ENCODE peak calls at places on chromosomes 12 and 14, in six cellular contexts. K is MCF 10A, B is foreskin fibroblast, W is fibroblast of pulmonary artery, N is bronchial epithelial cell, G is NCI-H187 treated with DMSO at 0.1 percent for 48 hours. T is an unnamed sample.

GRCh38 chr12:125220404-125221273 is 155.4 kb downstream of the AACS start:
- DNase-seq in K (peak), B (no peak), G (no peak), W (peak), N (peak), T (no peak)

GRCh38 chr14:77582511-77582910 is 33.9 kb downstream of the SPTLC2 start:
- DNase-seq in W (no peak), N (no peak), K (no peak), G (no peak), B (peak), T (no peak)

GRCh38 chr12:100857971-100858370 is 63.4 kb downstream of the ANO4 start:
- DNase-seq in W (peak), G (no peak), B (peak), N (peak), K (no peak), T (no peak)

GRCh38 chr12:94567784-94568183 is 82.6 kb downstream of the TMCC3 start:
- DNase-seq in B (no peak), W (no peak), K (no peak), G (no peak), N (no peak), T (no peak)

GRCh38 chr14:68857671-68858070 is 64.8 kb upstream of the ZFP36L1 start:
- DNase-seq in N (no peak), K (no peak), W (no peak), G (no peak), B (no peak), T (no peak)

GRCh38 chr14:34436118-34436905 is 25.7 kb downstream of the SPTSSA start:
- DNase-seq in B (peak), G (no peak), N (peak), W (peak), K (peak), T (no peak)

GRCh38 chr14:92651793-92652382 is 96.5 kb downstream of the LGMN start:
- DNase-seq in W (no peak), N (no peak), G (no peak), B (no peak), K (no peak), T (no peak)

GRCh38 chr14:84646791-84647500 is 883.0 kb upstream of the FLRT2 start:
- DNase-seq in W (peak), B (no peak), G (no peak), N (peak), K (no peak), T (no peak)

GRCh38 chr14:38056270-38056669 is 151.4 kb upstream of the SSTR1 start:
- DNase-seq in B (no peak), N (no peak), W (no peak), K (no peak), G (no peak), T (no peak)

GRCh38 chr12:67572492-67572891 is 76.1 kb upstream of the DYRK2 start:
- DNase-seq in G (peak), K (no peak), N (no peak), B (no peak), W (no peak), T (no peak)

GRCh38 chr14:50839048-50839447 is 8.1 kb upstream of the NIN start:
- DNase-seq in N (peak), G (no peak), B (no peak), K (no peak), W (no peak), T (no peak)

GRCh38 chr14:35533357-35534129 is 421 bp upstream of the INSM2 start:
- DNase-seq in B (peak), N (peak), W (peak), K (peak), G (no peak), T (no peak)

GRCh38 chr12:94172973-94173372 is 24.6 kb downstream of the PLXNC1 start:
- DNase-seq in W (peak), G (no peak), N (peak), K (peak), B (peak), T (no peak)

GRCh38 chr14:53780156-53780555 is 176.5 kb downstream of the BMP4 start:
- DNase-seq in B (no peak), N (no peak), G (no peak), K (no peak), W (no peak), T (no peak)

GRCh38 chr12:120709976-120710804 is at the start of gene UNC119B:
- DNase-seq in B (peak), N (peak), K (peak), G (no peak), W (no peak), T (peak)

GRCh38 chr12:131643581-131644452 is 67.1 kb upstream of the SFSWAP start:
- DNase-seq in G (no peak), K (no peak), W (no peak), N (no peak), B (no peak), T (no peak)

GRCh38 chr12:101935769-101936741 is 58.7 kb downstream of the DRAM1 start:
- DNase-seq in N (peak), G (no peak), K (peak), B (peak), W (peak), T (peak)

GRCh38 chr12:84644936-84645335 is 267.7 kb downstream of the SLC6A15 start:
- DNase-seq in G (no peak), K (no peak), W (no peak), B (no peak), N (no peak), T (no peak)

GRCh38 chr14:69049675-69050074 is 70.6 kb upstream of the ACTN1 start:
- DNase-seq in G (no peak), N (peak), K (peak), W (peak), B (peak), T (no peak)

GRCh38 chr12:112115259-112116045 is 6.9 kb upstream of the NAA25 start:
- DNase-seq in W (no peak), K (no peak), N (no peak), G (no peak), B (no peak), T (no peak)

GRCh38 chr14:95979339-95980042 is 59.7 kb upstream of the C14orf132 start:
- DNase-seq in W (no peak), N (no peak), G (no peak), K (peak), B (no peak), T (peak)

T was measured in RKO.